ENCODE peak calls at places on chromosomes 5 and 9, in nine cellular contexts. One of them, this sample, is unnamed.

GRCh38 chr9:90129446-90129845 is 513.2 kb downstream of the DIRAS2 start:
- DNase-seq in IMR-90: no peak
- DNase-seq in endothelial cell of umbilical vein: no peak
- DNase-seq in K562: no peak
- DNase-seq in adrenal gland: no peak
- DNase-seq in ovary: no peak
- DNase-seq in transverse colon: no peak
- DNase-seq in suprapubic skin: no peak
- DNase-seq in right lobe of liver: no peak
- DNase-seq in this sample: no peak

GRCh38 chr9:21043841-21044240 is 12.4 kb upstream of the HACD4 start:
- DNase-seq in IMR-90: no peak
- DNase-seq in endothelial cell of umbilical vein: no peak
- DNase-seq in K562: no peak
- DNase-seq in adrenal gland: no peak
- DNase-seq in ovary: no peak
- DNase-seq in transverse colon: no peak
- DNase-seq in suprapubic skin: no peak
- DNase-seq in right lobe of liver: no peak
- DNase-seq in this sample: no peak

GRCh38 chr5:76104027-76104426 is 20.8 kb downstream of the SV2C start:
- DNase-seq in IMR-90: peak; percentile 19
- DNase-seq in endothelial cell of umbilical vein: peak; percentile 38
- DNase-seq in K562: peak; percentile 41
- DNase-seq in adrenal gland: no peak
- DNase-seq in ovary: no peak
- DNase-seq in transverse colon: peak; percentile 23
- DNase-seq in suprapubic skin: no peak
- DNase-seq in right lobe of liver: no peak
- DNase-seq in this sample: no peak

GRCh38 chr9:26324787-26325186 is 567.8 kb downstream of the CAAP1 start:
- DNase-seq in IMR-90: peak; percentile 62
- DNase-seq in endothelial cell of umbilical vein: no peak
- DNase-seq in K562: no peak
- DNase-seq in adrenal gland: no peak
- DNase-seq in ovary: peak; percentile 14
- DNase-seq in transverse colon: no peak
- DNase-seq in suprapubic skin: no peak
- DNase-seq in right lobe of liver: no peak
- DNase-seq in this sample: no peak

GRCh38 chr9:3516667-3517330 is 9.0 kb downstream of the RFX3 start:
- DNase-seq in IMR-90: no peak
- DNase-seq in endothelial cell of umbilical vein: no peak
- DNase-seq in K562: no peak
- DNase-seq in adrenal gland: no peak
- DNase-seq in ovary: no peak
- DNase-seq in transverse colon: no peak
- DNase-seq in suprapubic skin: no peak
- DNase-seq in right lobe of liver: no peak
- DNase-seq in this sample: no peak

GRCh38 chr5:1199649-1200494 is 1.5 kb upstream of the SLC6A19 start:
- DNase-seq in IMR-90: no peak
- DNase-seq in endothelial cell of umbilical vein: no peak
- DNase-seq in K562: peak; percentile 97
- DNase-seq in adrenal gland: no peak
- DNase-seq in ovary: no peak
- DNase-seq in transverse colon: no peak
- DNase-seq in suprapubic skin: no peak
- DNase-seq in right lobe of liver: no peak
- DNase-seq in this sample: peak; percentile 21

GRCh38 chr9:70494221-70494620 is 79.8 kb upstream of the KLF9 start:
- DNase-seq in IMR-90: no peak
- DNase-seq in endothelial cell of umbilical vein: no peak
- DNase-seq in K562: no peak
- DNase-seq in adrenal gland: peak; percentile 58
- DNase-seq in ovary: no peak
- DNase-seq in transverse colon: no peak
- DNase-seq in suprapubic skin: no peak
- DNase-seq in right lobe of liver: peak; percentile 31
- DNase-seq in this sample: no peak

GRCh38 chr5:14029185-14029584 is 84.7 kb upstream of the DNAH5 start:
- DNase-seq in IMR-90: no peak
- DNase-seq in endothelial cell of umbilical vein: no peak
- DNase-seq in K562: no peak
- DNase-seq in adrenal gland: no peak
- DNase-seq in ovary: no peak
- DNase-seq in transverse colon: no peak
- DNase-seq in suprapubic skin: no peak
- DNase-seq in right lobe of liver: no peak
- DNase-seq in this sample: no peak

GRCh38 chr5:154244476-154244875 is 53.9 kb downstream of the GALNT10 start:
- DNase-seq in IMR-90: no peak
- DNase-seq in endothelial cell of umbilical vein: no peak
- DNase-seq in K562: no peak
- DNase-seq in adrenal gland: no peak
- DNase-seq in ovary: no peak
- DNase-seq in transverse colon: no peak
- DNase-seq in suprapubic skin: no peak
- DNase-seq in right lobe of liver: no peak
- DNase-seq in this sample: no peak

GRCh38 chr5:90967443-90967842 is 408.8 kb downstream of the ADGRV1 start:
- DNase-seq in IMR-90: no peak
- DNase-seq in endothelial cell of umbilical vein: peak; percentile 94
- DNase-seq in K562: no peak
- DNase-seq in adrenal gland: no peak
- DNase-seq in ovary: no peak
- DNase-seq in transverse colon: no peak
- DNase-seq in suprapubic skin: no peak
- DNase-seq in right lobe of liver: no peak
- DNase-seq in this sample: no peak

GRCh38 chr5:118946138-118946537 is 42.2 kb downstream of the DTWD2 start:
- DNase-seq in IMR-90: no peak
- DNase-seq in endothelial cell of umbilical vein: no peak
- DNase-seq in K562: no peak
- DNase-seq in adrenal gland: no peak
- DNase-seq in ovary: no peak
- DNase-seq in transverse colon: no peak
- DNase-seq in suprapubic skin: no peak
- DNase-seq in right lobe of liver: no peak
- DNase-seq in this sample: no peak

GRCh38 chr5:123472150-123472549 is 39.8 kb upstream of the CSNK1G3 start:
- DNase-seq in IMR-90: no peak
- DNase-seq in endothelial cell of umbilical vein: no peak
- DNase-seq in K562: peak; percentile 21
- DNase-seq in adrenal gland: no peak
- DNase-seq in ovary: no peak
- DNase-seq in transverse colon: no peak
- DNase-seq in suprapubic skin: no peak
- DNase-seq in right lobe of liver: no peak
- DNase-seq in this sample: no peak

GRCh38 chr9:86355814-86356213 is 1.6 kb upstream of the TUT7 start:
- DNase-seq in IMR-90: no peak
- DNase-seq in endothelial cell of umbilical vein: no peak
- DNase-seq in K562: peak; percentile 26
- DNase-seq in adrenal gland: no peak
- DNase-seq in ovary: no peak
- DNase-seq in transverse colon: no peak
- DNase-seq in suprapubic skin: no peak
- DNase-seq in right lobe of liver: no peak
- DNase-seq in this sample: no peak

GRCh38 chr5:144567416-144567770 is 396.7 kb downstream of the KCTD16 start:
- DNase-seq in IMR-90: peak; percentile 64
- DNase-seq in endothelial cell of umbilical vein: no peak
- DNase-seq in K562: no peak
- DNase-seq in adrenal gland: no peak
- DNase-seq in ovary: no peak
- DNase-seq in transverse colon: no peak
- DNase-seq in suprapubic skin: no peak
- DNase-seq in right lobe of liver: no peak
- DNase-seq in this sample: no peak

GRCh38 chr5:157030692-157031091 is 28.2 kb downstream of the HAVCR1 start:
- DNase-seq in IMR-90: no peak
- DNase-seq in endothelial cell of umbilical vein: no peak
- DNase-seq in K562: no peak
- DNase-seq in adrenal gland: no peak
- DNase-seq in ovary: no peak
- DNase-seq in transverse colon: no peak
- DNase-seq in suprapubic skin: no peak
- DNase-seq in right lobe of liver: no peak
- DNase-seq in this sample: no peak

GRCh38 chr9:7118653-7119052 is 360.9 kb downstream of the KDM4C start:
- DNase-seq in IMR-90: no peak
- DNase-seq in endothelial cell of umbilical vein: no peak
- DNase-seq in K562: peak; percentile 11
- DNase-seq in adrenal gland: no peak
- DNase-seq in ovary: no peak
- DNase-seq in transverse colon: no peak
- DNase-seq in suprapubic skin: no peak
- DNase-seq in right lobe of liver: no peak
- DNase-seq in this sample: no peak

GRCh38 chr9:87039809-87040392 is 92.6 kb upstream of the GAS1 start:
- DNase-seq in IMR-90: peak; percentile 78
- DNase-seq in endothelial cell of umbilical vein: no peak
- DNase-seq in K562: no peak
- DNase-seq in adrenal gland: no peak
- DNase-seq in ovary: no peak
- DNase-seq in transverse colon: no peak
- DNase-seq in suprapubic skin: no peak
- DNase-seq in right lobe of liver: no peak
- DNase-seq in this sample: no peak

GRCh38 chr9:70093944-70094343 is 50.3 kb downstream of the MAMDC2 start:
- DNase-seq in IMR-90: no peak
- DNase-seq in endothelial cell of umbilical vein: no peak
- DNase-seq in K562: no peak
- DNase-seq in adrenal gland: no peak
- DNase-seq in ovary: no peak
- DNase-seq in transverse colon: no peak
- DNase-seq in suprapubic skin: no peak
- DNase-seq in right lobe of liver: no peak
- DNase-seq in this sample: no peak

GRCh38 chr9:131278421-131279111 is 2.3 kb upstream of the FAM78A start:
- DNase-seq in IMR-90: no peak
- DNase-seq in endothelial cell of umbilical vein: no peak
- DNase-seq in K562: peak; percentile 74
- DNase-seq in adrenal gland: no peak
- DNase-seq in ovary: no peak
- DNase-seq in transverse colon: no peak
- DNase-seq in suprapubic skin: no peak
- DNase-seq in right lobe of liver: no peak
- DNase-seq in this sample: no peak

GRCh38 chr5:177402271-177403043 is 2.0 kb upstream of the PFN3 start:
- DNase-seq in IMR-90: peak; percentile 54
- DNase-seq in endothelial cell of umbilical vein: no peak
- DNase-seq in K562: no peak
- DNase-seq in adrenal gland: peak; percentile 77
- DNase-seq in ovary: peak; percentile 51
- DNase-seq in transverse colon: peak; percentile 86
- DNase-seq in suprapubic skin: peak; percentile 82
- DNase-seq in right lobe of liver: no peak
- DNase-seq in this sample: peak; percentile 38

GRCh38 chr9:104080983-104081382 is 13.1 kb upstream of the SMC2 start:
- DNase-seq in IMR-90: no peak
- DNase-seq in endothelial cell of umbilical vein: no peak
- DNase-seq in K562: no peak
- DNase-seq in adrenal gland: no peak
- DNase-seq in ovary: no peak
- DNase-seq in transverse colon: no peak
- DNase-seq in suprapubic skin: no peak
- DNase-seq in right lobe of liver: no peak
- DNase-seq in this sample: no peak
- TF ChIP-seq POLR2A in IMR-90: no peak
- TF ChIP-seq POLR2A in endothelial cell of umbilical vein: no peak
- TF ChIP-seq POLR2A in K562: no peak
- TF ChIP-seq POLR2A in adrenal gland: no peak
- TF ChIP-seq POLR2A in ovary: no peak
- TF ChIP-seq POLR2A in transverse colon: no peak
- TF ChIP-seq POLR2A in suprapubic skin: no peak
- TF ChIP-seq POLR2A in right lobe of liver: no peak
- TF ChIP-seq POLR2A in this sample: no peak

GRCh38 chr5:172644711-172645110 is 3.6 kb downstream of the NEURL1B start:
- DNase-seq in IMR-90: no peak
- DNase-seq in endothelial cell of umbilical vein: no peak
- DNase-seq in K562: no peak
- DNase-seq in adrenal gland: no peak
- DNase-seq in ovary: no peak
- DNase-seq in transverse colon: no peak
- DNase-seq in suprapubic skin: no peak
- DNase-seq in right lobe of liver: no peak
- DNase-seq in this sample: peak; percentile 13
- H3K27ac ChIP-seq in IMR-90: no peak overlapping the region
- H3K27ac ChIP-seq in endothelial cell of umbilical vein: no peak overlapping the region
- H3K27ac ChIP-seq in K562: no peak overlapping the region
- H3K27ac ChIP-seq in adrenal gland: no peak overlapping the region
- H3K27ac ChIP-seq in ovary: no peak overlapping the region
- H3K27ac ChIP-seq in transverse colon: peak overlapping the region; percentile 95
- H3K27ac ChIP-seq in suprapubic skin: no peak overlapping the region
- H3K27ac ChIP-seq in right lobe of liver: no peak overlapping the region
- H3K27ac ChIP-seq in this sample: peak overlapping the region; percentile 96

GRCh38 chr5:34867660-34868059 is 28.7 kb downstream of the TTC23L start:
- DNase-seq in IMR-90: no peak
- DNase-seq in endothelial cell of umbilical vein: no peak
- DNase-seq in K562: peak; percentile 27
- DNase-seq in adrenal gland: no peak
- DNase-seq in ovary: no peak
- DNase-seq in transverse colon: no peak
- DNase-seq in suprapubic skin: no peak
- DNase-seq in right lobe of liver: no peak
- DNase-seq in this sample: no peak
- TF ChIP-seq CTCF in IMR-90: no peak
- TF ChIP-seq CTCF in endothelial cell of umbilical vein: no peak
- TF ChIP-seq CTCF in K562: no peak
- TF ChIP-seq CTCF in adrenal gland: no peak
- TF ChIP-seq CTCF in ovary: no peak
- TF ChIP-seq CTCF in transverse colon: no peak
- TF ChIP-seq CTCF in suprapubic skin: no peak
- TF ChIP-seq CTCF in right lobe of liver: no peak
- TF ChIP-seq CTCF in this sample: no peak

DNA sequence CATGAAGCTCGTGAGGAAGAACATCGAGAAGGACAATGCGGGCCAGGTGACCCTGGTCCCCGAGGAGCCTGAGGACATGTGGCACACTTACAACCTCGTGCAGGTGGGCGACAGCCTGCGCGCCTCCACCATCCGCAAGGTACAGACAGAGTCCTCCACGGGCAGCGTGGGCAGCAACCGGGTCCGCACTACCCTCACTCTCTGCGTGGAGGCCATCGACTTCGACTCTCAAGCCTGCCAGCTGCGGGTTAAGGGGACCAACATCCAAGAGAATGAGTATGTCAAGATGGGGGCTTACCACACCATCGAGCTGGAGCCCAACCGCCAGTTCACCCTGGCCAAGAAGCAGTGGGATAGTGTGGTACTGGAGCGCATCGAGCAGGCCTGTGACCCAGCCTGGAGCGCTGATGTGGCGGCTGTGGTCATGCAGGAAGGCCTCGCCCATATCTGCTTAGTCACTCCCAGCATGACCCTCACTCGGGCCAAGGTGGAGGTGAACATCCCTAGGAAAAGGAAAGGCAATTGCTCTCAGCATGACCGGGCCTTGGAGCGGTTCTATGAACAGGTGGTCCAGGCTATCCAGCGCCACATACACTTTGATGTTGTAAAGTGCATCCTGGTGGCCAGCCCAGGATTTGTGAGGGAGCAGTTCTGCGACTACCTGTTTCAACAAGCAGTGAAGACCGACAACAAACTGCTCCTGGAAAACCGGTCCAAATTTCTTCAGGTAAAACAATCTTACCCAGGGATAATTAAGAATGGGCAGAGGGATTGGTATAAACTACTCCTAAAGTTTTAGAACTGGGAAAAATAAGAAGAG is 12.9 kb downstream of the ITGA1 start:
- DNase-seq in IMR-90: peak; percentile 82
- DNase-seq in endothelial cell of umbilical vein: peak; percentile 71
- DNase-seq in K562: peak; percentile 82
- DNase-seq in adrenal gland: peak; percentile 92
- DNase-seq in ovary: peak; percentile 66
- DNase-seq in transverse colon: peak; percentile 73
- DNase-seq in suprapubic skin: peak; percentile 83
- DNase-seq in right lobe of liver: peak; percentile 67
- DNase-seq in this sample: peak; percentile 65
- TF ChIP-seq POLR2A in IMR-90: no peak
- TF ChIP-seq POLR2A in endothelial cell of umbilical vein: no peak
- TF ChIP-seq POLR2A in K562: peak; percentile 42
- TF ChIP-seq POLR2A in adrenal gland: peak; percentile 86
- TF ChIP-seq POLR2A in ovary: no peak
- TF ChIP-seq POLR2A in transverse colon: no peak
- TF ChIP-seq POLR2A in suprapubic skin: no peak
- TF ChIP-seq POLR2A in right lobe of liver: peak; percentile 16
- TF ChIP-seq POLR2A in this sample: no peak